ENCODE peak calls at places on chromosomes 11 and 22, in ten cellular contexts. C, B, W, P, H, D, R, U, M and E are unnamed samples.

GRCh38 chr22:23772315-23773246 is at the start of gene MMP11:
- DNase-seq in M (peak), B (peak), H (no peak), R (peak), C (peak), P (no peak), W (no peak), D (peak), U (peak), E (no peak)

GRCh38 chr11:7548659-7549283 is 35.0 kb downstream of the PPFIBP2 start:
- DNase-seq in B (peak), M (no peak), R (no peak), D (no peak), H (no peak), P (no peak), C (no peak), U (no peak), W (no peak), E (no peak)

GRCh38 chr11:30635401-30635989 is 49.3 kb upstream of the MPPED2 start:
- DNase-seq in C (no peak), U (no peak), R (no peak), W (no peak), D (no peak), M (no peak), P (no peak), B (peak), H (no peak), E (no peak)

GRCh38 chr11:15258433-15259350 is 144.0 kb downstream of the INSC start:
- DNase-seq in U (no peak), D (peak), H (no peak), C (no peak), P (no peak), M (no peak), B (no peak), W (peak), R (no peak), E (no peak)

GRCh38 chr11:57639321-57640067 is 10.2 kb downstream of the YPEL4 start:
- DNase-seq in C (no peak), B (peak), P (no peak), M (no peak), W (no peak), R (no peak), H (no peak), U (no peak), D (peak), E (no peak)

GRCh38 chr11:28860898-28861297 is 752.7 kb downstream of the METTL15 start:
- DNase-seq in P (no peak), B (no peak), W (peak), D (peak), U (no peak), C (no peak), M (no peak), H (no peak), R (no peak), E (no peak)

GRCh38 chr11:107387666-107388065 is 70.0 kb downstream of the CWF19L2 start:
- DNase-seq in W (no peak), B (no peak), P (no peak), R (no peak), M (no peak), H (no peak), U (no peak), D (no peak), C (no peak), E (no peak)

GRCh38 chr11:82505384-82505783 is 228.3 kb downstream of the FAM181B start:
- DNase-seq in H (no peak), R (no peak), W (no peak), B (no peak), P (no peak), M (no peak), C (no peak), D (no peak), U (no peak), E (no peak)

GRCh38 chr11:61480936-61481335 is 27.6 kb upstream of the LRRC10B start:
- DNase-seq in W (no peak), B (peak), H (no peak), D (peak), U (no peak), R (no peak), M (no peak), P (no peak), C (no peak), E (no peak)

GRCh38 chr22:19803736-19804267 is 43.2 kb downstream of the TBX1 start:
- DNase-seq in R (no peak), U (no peak), C (peak), M (peak), W (no peak), H (peak), B (peak), D (no peak), P (no peak), E (no peak)

GRCh38 chr11:44944853-44945235 is 5.8 kb downstream of the TP53I11 start:
- DNase-seq in M (no peak), P (no peak), W (peak), B (no peak), H (no peak), C (no peak), U (no peak), R (no peak), D (no peak), E (no peak)

GRCh38 chr11:113201055-113201818 is 113.1 kb upstream of the TTC12 start:
- DNase-seq in B (peak), R (no peak), H (no peak), U (no peak), D (no peak), W (no peak), P (no peak), C (no peak), M (no peak), E (no peak)

GRCh38 chr11:14813506-14813905 is 78.5 kb downstream of the CYP2R1 start:
- DNase-seq in R (no peak), M (no peak), H (no peak), U (no peak), D (no peak), W (no peak), P (no peak), B (no peak), C (no peak), E (no peak)

GRCh38 chr22:50276143-50276542 is 6.0 kb upstream of the MAPK11 start:
- DNase-seq in R (no peak), B (peak), W (no peak), H (no peak), P (no peak), U (peak), M (peak), D (peak), C (peak), E (no peak)

GRCh38 chr22:24471570-24471969 is 23.6 kb upstream of the UPB1 start:
- DNase-seq in U (peak), H (no peak), P (no peak), M (no peak), W (no peak), D (peak), B (no peak), R (no peak), C (peak), E (no peak)

GRCh38 chr11:111409915-111410314 is 30.8 kb upstream of the POU2AF1 start:
- DNase-seq in R (no peak), W (no peak), U (no peak), P (no peak), D (no peak), C (no peak), M (no peak), B (no peak), H (no peak), E (no peak)

GRCh38 chr11:71501071-71501985 is 25.7 kb upstream of the KRTAP5-7 start:
- DNase-seq in U (no peak), C (no peak), W (no peak), P (no peak), M (no peak), H (no peak), D (no peak), R (no peak), B (no peak), E (peak)

GRCh38 chr22:44272330-44272729 is 40.4 kb downstream of the SHISAL1 start:
- DNase-seq in C (no peak), P (no peak), R (no peak), H (no peak), W (no peak), M (no peak), U (no peak), D (no peak), B (no peak), E (no peak)

GRCh38 chr11:123454060-123454651 is 24.1 kb downstream of the GRAMD1B start:
- DNase-seq in U (peak), B (no peak), D (no peak), R (no peak), M (no peak), P (no peak), W (peak), C (no peak), H (no peak), E (no peak)

GRCh38 chr22:22488736-22489135 is 19.8 kb downstream of the ZNF280B start:
- DNase-seq in R (no peak), U (no peak), M (no peak), P (no peak), H (no peak), C (no peak), B (no peak), D (no peak), W (no peak), E (no peak)

GRCh38 chr22:49532831-49533802 is 294.6 kb downstream of the BRD1 start:
- DNase-seq in M (no peak), C (no peak), B (peak), R (no peak), P (no peak), W (no peak), D (no peak), U (no peak), H (no peak), E (no peak)

GRCh38 chr22:22061085-22062077 is 78.8 kb upstream of the TOP3B start:
- DNase-seq in U (peak), H (no peak), R (no peak), P (peak), C (peak), B (no peak), M (no peak), W (peak), D (peak), E (no peak)

GRCh38 chr22:49929553-49929979 is 11.1 kb downstream of the CRELD2 start:
- DNase-seq in U (peak), W (no peak), C (peak), R (peak), P (no peak), B (peak), D (peak), H (no peak), M (peak), E (no peak)

GRCh38 chr11:100068116-100068515 is 619.0 kb upstream of the ARHGAP42 start:
- DNase-seq in C (no peak), H (no peak), R (no peak), D (no peak), M (no peak), U (no peak), W (peak), B (no peak), P (no peak), E (no peak)

GRCh38 chr22:43151251-43152000 is at the start of gene TSPO:
- DNase-seq in U (peak), D (peak), C (peak), W (no peak), M (peak), H (peak), B (no peak), R (peak), P (no peak), E (no peak)

GRCh38 chr11:64763804-64764611 is 4.2 kb upstream of the PYGM start:
- DNase-seq in R (peak), M (no peak), B (no peak), P (no peak), H (no peak), C (no peak), U (no peak), W (no peak), D (no peak), E (no peak)

GRCh38 chr22:44098021-44098739 is 74.1 kb downstream of the PARVB start:
- DNase-seq in C (peak), H (no peak), W (no peak), U (no peak), P (no peak), M (no peak), B (no peak), D (no peak), R (no peak), E (no peak)

GRCh38 chr11:70319694-70320093 is 49.2 kb downstream of the PPFIA1 start:
- DNase-seq in D (no peak), P (no peak), C (no peak), U (no peak), R (no peak), W (no peak), B (no peak), M (peak), H (no peak), E (no peak)

GRCh38 chr22:44702479-44703219 is 645 bp downstream of the PRR5 start:
- DNase-seq in P (no peak), U (no peak), B (peak), D (peak), H (no peak), C (no peak), M (no peak), R (no peak), W (no peak), E (no peak)

GRCh38 chr11:7591107-7591894 is 77.5 kb downstream of the PPFIBP2 start:
- DNase-seq in D (no peak), W (no peak), H (no peak), M (no peak), C (no peak), B (no peak), U (no peak), R (no peak), P (no peak), E (no peak)

GRCh38 chr11:39975091-39975490 is 1484.4 kb downstream of the LRRC4C start:
- DNase-seq in M (no peak), D (no peak), R (no peak), W (no peak), C (no peak), H (no peak), P (no peak), U (no peak), B (no peak), E (no peak)

GRCh38 chr22:36467946-36468345 is 13.5 kb downstream of the TXN2 start:
- DNase-seq in W (peak), P (peak), M (no peak), D (peak), U (no peak), C (peak), H (no peak), B (no peak), R (no peak), E (peak)

GRCh38 chr11:116261616-116262015 is 511.2 kb downstream of the BUD13 start:
- DNase-seq in M (no peak), D (no peak), U (no peak), R (no peak), C (no peak), H (no peak), B (no peak), P (no peak), W (no peak), E (no peak)

GRCh38 chr11:34860034-34860433 is 56.1 kb downstream of the APIP start:
- DNase-seq in H (no peak), B (no peak), D (peak), P (no peak), M (no peak), U (no peak), C (no peak), R (no peak), W (peak), E (no peak)

GRCh38 chr11:86174101-86175046 is 70.2 kb upstream of the EED start:
- DNase-seq in H (no peak), R (no peak), D (peak), C (peak), U (peak), B (no peak), P (peak), M (no peak), W (peak), E (peak)

GRCh38 chr11:99911116-99911515 is 776.0 kb upstream of the ARHGAP42 start:
- DNase-seq in H (no peak), C (no peak), U (no peak), P (no peak), D (no peak), W (no peak), R (no peak), M (no peak), B (no peak), E (no peak)

GRCh38 chr11:9260182-9261146 is 4.7 kb downstream of the DENND5A start:
- DNase-seq in M (no peak), R (no peak), B (no peak), D (no peak), P (no peak), U (no peak), C (no peak), H (peak), W (no peak), E (no peak)

GRCh38 chr11:74090701-74091100 is 80.1 kb downstream of the C2CD3 start:
- DNase-seq in B (no peak), D (peak), R (no peak), C (no peak), P (no peak), M (no peak), H (no peak), U (no peak), W (peak), E (no peak)

GRCh38 chr11:121291319-121291718 is 1.3 kb upstream of the SC5D start:
- DNase-seq in C (no peak), W (no peak), D (no peak), B (no peak), M (no peak), U (no peak), R (no peak), P (no peak), H (no peak), E (no peak)

DNA sequence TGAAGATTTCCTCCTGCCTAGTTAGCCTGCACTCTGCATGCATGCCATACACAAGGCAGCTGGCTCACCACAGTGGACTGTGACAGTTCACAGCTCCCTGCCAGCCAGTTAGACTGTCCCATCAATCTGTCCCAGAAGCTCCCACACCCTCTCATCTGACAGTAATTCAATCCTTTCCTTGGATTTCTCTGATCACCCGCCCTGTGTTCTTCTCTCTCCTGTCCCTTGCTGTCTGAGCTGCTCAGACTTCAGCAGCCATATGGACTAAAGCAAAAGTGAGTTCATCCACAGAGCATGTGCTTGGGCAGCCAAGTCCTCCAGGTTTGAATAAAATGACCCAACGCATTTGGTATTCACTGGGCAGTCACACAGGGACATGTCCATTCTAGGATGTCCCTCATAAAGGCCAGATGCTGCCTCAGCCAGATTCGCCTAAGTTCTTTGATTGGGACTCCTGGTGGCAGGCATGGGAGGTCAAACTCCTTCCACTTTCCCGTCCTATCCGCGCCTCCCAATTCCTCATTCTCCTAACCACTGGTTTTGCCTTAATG is 54.5 kb upstream of the ZBTB44 start:
- DNase-seq in U (no peak), M (no peak), W (no peak), P (no peak), R (no peak), H (no peak), D (peak), C (no peak), B (no peak), E (no peak)
- TF ChIP-seq CTCF in U (no peak), M (no peak), W (no peak), P (no peak), R (no peak), H (no peak), D (no peak), C (no peak), B (no peak), E (no peak)

DNA sequence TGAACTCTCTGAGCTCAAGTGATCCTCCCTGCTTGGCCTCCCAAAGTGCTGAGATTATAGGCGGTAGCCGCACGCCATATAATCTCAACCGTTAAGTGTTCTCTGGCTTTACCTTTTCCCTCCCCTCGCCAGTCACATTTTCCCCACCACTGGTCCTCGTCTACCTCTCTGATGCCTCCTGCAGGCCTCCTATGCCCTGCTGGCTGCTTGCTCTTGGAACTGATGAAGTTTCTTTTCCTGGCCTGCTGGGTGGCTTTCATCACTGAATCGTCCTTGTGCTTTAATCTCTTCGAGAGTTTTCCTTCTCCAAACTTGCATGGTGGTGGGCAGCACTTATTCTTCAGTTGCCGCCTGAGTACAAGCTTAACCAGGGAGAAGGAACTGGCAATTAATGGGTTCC is 1.4 kb downstream of the C22orf31 start:
- DNase-seq in R (no peak), U (no peak), D (no peak), P (no peak), H (no peak), C (no peak), M (no peak), W (no peak), B (no peak), E (no peak)
- TF ChIP-seq CTCF in R (no peak), U (no peak), D (no peak), P (no peak), H (no peak), C (no peak), M (no peak), W (no peak), B (no peak), E (no peak)

GRCh38 chr22:20953668-20954500 is 13.2 kb upstream of the AIFM3 start:
- DNase-seq in P (peak), R (peak), H (no peak), C (no peak), W (peak), B (no peak), D (peak), U (no peak), M (no peak), E (no peak)

GRCh38 chr22:20957118-20957690 is 9.9 kb upstream of the AIFM3 start:
- DNase-seq in U (no peak), R (peak), M (peak), D (peak), B (peak), C (peak), W (no peak), H (no peak), P (no peak), E (peak)

GRCh38 chr22:20955548-20955947 is 11.5 kb upstream of the AIFM3 start:
- DNase-seq in U (no peak), B (no peak), M (no peak), W (no peak), H (no peak), R (peak), P (no peak), C (no peak), D (peak), E (no peak)

GRCh38 chr22:20957691-20958440 is 9.2 kb upstream of the AIFM3 start:
- DNase-seq in R (peak), U (no peak), H (no peak), C (peak), W (no peak), P (no peak), M (peak), D (peak), B (peak), E (peak)

GRCh38 chr22:20956258-20957117 is 10.6 kb upstream of the AIFM3 start:
- DNase-seq in P (no peak), H (no peak), C (peak), U (no peak), B (peak), M (no peak), W (peak), R (peak), D (peak), E (no peak)
- TF ChIP-seq CTCF in P (no peak), H (no peak), C (no peak), U (no peak), B (no peak), M (no peak), W (peak), R (no peak), D (no peak), E (no peak)

DNA sequence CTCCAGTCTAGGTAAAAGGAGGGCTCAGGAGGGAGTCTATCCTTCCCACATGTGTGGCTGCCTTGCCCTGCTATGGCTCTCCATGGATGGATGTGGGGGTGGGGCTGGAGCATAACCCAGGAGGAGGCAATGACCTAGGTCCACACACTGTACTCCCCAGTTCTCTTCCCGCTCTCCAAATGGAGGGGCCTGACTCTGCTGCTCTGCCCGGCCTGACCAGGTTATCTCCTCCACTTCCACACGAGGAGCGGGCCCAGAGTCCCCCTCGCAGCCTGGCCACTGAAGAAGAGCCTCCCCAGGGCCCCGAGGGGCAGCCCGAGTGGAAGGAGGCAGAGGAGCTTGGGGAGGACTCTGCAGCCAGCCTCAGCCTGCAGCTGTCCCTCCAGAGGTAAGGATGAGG is 53.8 kb downstream of the CEP164 start:
- DNase-seq in W (no peak), B (no peak), R (no peak), U (no peak), H (no peak), C (no peak), M (no peak), P (no peak), D (no peak), E (no peak)
- TF ChIP-seq CTCF in W (no peak), B (no peak), R (no peak), U (no peak), H (no peak), C (no peak), M (no peak), P (no peak), D (no peak), E (no peak)

GRCh38 chr11:76493626-76494539 is 49.1 kb downstream of the EMSY start:
- DNase-seq in M (no peak), D (no peak), W (no peak), P (no peak), R (peak), U (no peak), C (no peak), B (no peak), H (no peak), E (no peak)
- TF ChIP-seq CTCF in M (no peak), D (no peak), W (no peak), P (no peak), R (no peak), U (no peak), C (no peak), B (no peak), H (no peak), E (no peak)